ENCODE peak calls at places on chromosomes 12 and 14, in seven cellular contexts. One of them, this sample, is unnamed.

GRCh38 chr12:50246873-50247612 is 36.3 kb downstream of the LIMA1 start:
- DNase-seq in colonic mucosa: peak; percentile 92
- DNase-seq in IMR-90: peak; percentile 99
- DNase-seq in lung: peak; percentile 67
- DNase-seq in uterus: peak; percentile 72
- DNase-seq in endodermal cell: no peak
- DNase-seq in MM.1S: no peak
- DNase-seq in this sample: peak; percentile 66

GRCh38 chr14:71117839-71118743 is 210.8 kb downstream of the PCNX1 start:
- DNase-seq in colonic mucosa: peak; percentile 57
- DNase-seq in IMR-90: peak; percentile 78
- DNase-seq in lung: no peak
- DNase-seq in uterus: no peak
- DNase-seq in endodermal cell: no peak
- DNase-seq in MM.1S: no peak
- DNase-seq in this sample: no peak

GRCh38 chr12:67917811-67918210 is 71.4 kb upstream of the IFNG-AS1 start:
- DNase-seq in colonic mucosa: no peak
- DNase-seq in IMR-90: no peak
- DNase-seq in lung: no peak
- DNase-seq in uterus: no peak
- DNase-seq in endodermal cell: no peak
- DNase-seq in MM.1S: no peak
- DNase-seq in this sample: no peak

GRCh38 chr12:12681061-12681765 is 14.8 kb downstream of the GPR19 start:
- DNase-seq in colonic mucosa: no peak
- DNase-seq in IMR-90: no peak
- DNase-seq in lung: no peak
- DNase-seq in uterus: no peak
- DNase-seq in endodermal cell: no peak
- DNase-seq in MM.1S: no peak
- DNase-seq in this sample: no peak

GRCh38 chr14:81246561-81247270 is 26.0 kb upstream of the GTF2A1 start:
- DNase-seq in colonic mucosa: no peak
- DNase-seq in IMR-90: no peak
- DNase-seq in lung: no peak
- DNase-seq in uterus: no peak
- DNase-seq in endodermal cell: no peak
- DNase-seq in MM.1S: no peak
- DNase-seq in this sample: no peak

GRCh38 chr12:115338566-115339294 is 654.8 kb upstream of the TBX3 start:
- DNase-seq in colonic mucosa: no peak
- DNase-seq in IMR-90: no peak
- DNase-seq in lung: no peak
- DNase-seq in uterus: no peak
- DNase-seq in endodermal cell: peak; percentile 48
- DNase-seq in MM.1S: no peak
- DNase-seq in this sample: no peak

GRCh38 chr14:33668066-33668465 is 282.8 kb downstream of the EGLN3 start:
- DNase-seq in colonic mucosa: no peak
- DNase-seq in IMR-90: peak; percentile 11
- DNase-seq in lung: no peak
- DNase-seq in uterus: no peak
- DNase-seq in endodermal cell: no peak
- DNase-seq in MM.1S: no peak
- DNase-seq in this sample: no peak

GRCh38 chr12:64082866-64083268 is 139.2 kb downstream of the KICS2 start:
- DNase-seq in colonic mucosa: peak; percentile 55
- DNase-seq in IMR-90: no peak
- DNase-seq in lung: no peak
- DNase-seq in uterus: no peak
- DNase-seq in endodermal cell: no peak
- DNase-seq in MM.1S: no peak
- DNase-seq in this sample: peak; percentile 47

GRCh38 chr14:103086771-103087342 is 2.8 kb downstream of the LBHD2 start:
- DNase-seq in colonic mucosa: no peak
- DNase-seq in IMR-90: no peak
- DNase-seq in lung: no peak
- DNase-seq in uterus: no peak
- DNase-seq in endodermal cell: peak; percentile 31
- DNase-seq in MM.1S: no peak
- DNase-seq in this sample: no peak

GRCh38 chr14:26204362-26204953 is 393.4 kb downstream of the NOVA1 start:
- DNase-seq in colonic mucosa: no peak
- DNase-seq in IMR-90: no peak
- DNase-seq in lung: no peak
- DNase-seq in uterus: no peak
- DNase-seq in endodermal cell: no peak
- DNase-seq in MM.1S: no peak
- DNase-seq in this sample: no peak

GRCh38 chr12:65595016-65595560 is 229.2 kb upstream of the HMGA2 start:
- DNase-seq in colonic mucosa: no peak
- DNase-seq in IMR-90: no peak
- DNase-seq in lung: no peak
- DNase-seq in uterus: no peak
- DNase-seq in endodermal cell: peak; percentile 71
- DNase-seq in MM.1S: no peak
- DNase-seq in this sample: no peak

GRCh38 chr14:53715390-53715730 is 241.3 kb downstream of the BMP4 start:
- DNase-seq in colonic mucosa: no peak
- DNase-seq in IMR-90: peak; percentile 28
- DNase-seq in lung: no peak
- DNase-seq in uterus: no peak
- DNase-seq in endodermal cell: no peak
- DNase-seq in MM.1S: no peak
- DNase-seq in this sample: no peak

GRCh38 chr12:67740706-67741105 is 92.2 kb downstream of the DYRK2 start:
- DNase-seq in colonic mucosa: no peak
- DNase-seq in IMR-90: no peak
- DNase-seq in lung: no peak
- DNase-seq in uterus: no peak
- DNase-seq in endodermal cell: no peak
- DNase-seq in MM.1S: no peak
- DNase-seq in this sample: no peak

GRCh38 chr12:47207005-47207717 is 127.4 kb upstream of the AMIGO2 start:
- DNase-seq in colonic mucosa: peak; percentile 58
- DNase-seq in IMR-90: no peak
- DNase-seq in lung: peak; percentile 40
- DNase-seq in uterus: no peak
- DNase-seq in endodermal cell: no peak
- DNase-seq in MM.1S: peak; percentile 63
- DNase-seq in this sample: no peak

GRCh38 chr12:108321688-108322087 is 17.4 kb downstream of the CMKLR1 start:
- DNase-seq in colonic mucosa: no peak
- DNase-seq in IMR-90: no peak
- DNase-seq in lung: no peak
- DNase-seq in uterus: no peak
- DNase-seq in endodermal cell: peak; percentile 62
- DNase-seq in MM.1S: no peak
- DNase-seq in this sample: no peak

GRCh38 chr12:88251798-88252197 is 109.7 kb downstream of the TMTC3 start:
- DNase-seq in colonic mucosa: no peak
- DNase-seq in IMR-90: peak; percentile 12
- DNase-seq in lung: no peak
- DNase-seq in uterus: no peak
- DNase-seq in endodermal cell: no peak
- DNase-seq in MM.1S: no peak
- DNase-seq in this sample: no peak

GRCh38 chr12:52189376-52190174 is 2.2 kb downstream of the KRT80 start:
- DNase-seq in colonic mucosa: no peak
- DNase-seq in IMR-90: peak; percentile 38
- DNase-seq in lung: no peak
- DNase-seq in uterus: no peak
- DNase-seq in endodermal cell: no peak
- DNase-seq in MM.1S: no peak
- DNase-seq in this sample: no peak

GRCh38 chr12:120468846-120469449 is 600 bp downstream of the SRSF9 start:
- DNase-seq in colonic mucosa: peak; percentile 47
- DNase-seq in IMR-90: peak; percentile 10
- DNase-seq in lung: peak; percentile 38
- DNase-seq in uterus: peak; percentile 26
- DNase-seq in endodermal cell: no peak
- DNase-seq in MM.1S: no peak
- DNase-seq in this sample: peak; percentile 50

GRCh38 chr12:25853696-25854095 is 104.8 kb upstream of the RASSF8 start:
- DNase-seq in colonic mucosa: no peak
- DNase-seq in IMR-90: no peak
- DNase-seq in lung: no peak
- DNase-seq in uterus: no peak
- DNase-seq in endodermal cell: no peak
- DNase-seq in MM.1S: no peak
- DNase-seq in this sample: no peak

GRCh38 chr12:212799-213526 is 994 bp downstream of the SLC6A12 start:
- DNase-seq in colonic mucosa: peak; percentile 74
- DNase-seq in IMR-90: peak; percentile 6
- DNase-seq in lung: no peak
- DNase-seq in uterus: no peak
- DNase-seq in endodermal cell: no peak
- DNase-seq in MM.1S: no peak
- DNase-seq in this sample: no peak
- H3K27me3 ChIP-seq in colonic mucosa: peaks cover 5% of the 10 kb centered on the region
- H3K27me3 ChIP-seq in IMR-90: peaks cover 72% of the 10 kb centered on the region
- H3K27me3 ChIP-seq in lung: no peaks in the 10 kb centered on the region
- H3K27me3 ChIP-seq in uterus: no peaks in the 10 kb centered on the region
- H3K27me3 ChIP-seq in endodermal cell: peaks cover 55% of the 10 kb centered on the region
- H3K27me3 ChIP-seq in MM.1S: peaks cover 36% of the 10 kb centered on the region
- H3K27me3 ChIP-seq in this sample: no peaks in the 10 kb centered on the region

GRCh38 chr12:116691636-116692035 is 46.2 kb downstream of the SPRING1 start:
- DNase-seq in colonic mucosa: no peak
- DNase-seq in IMR-90: no peak
- DNase-seq in lung: no peak
- DNase-seq in uterus: no peak
- DNase-seq in endodermal cell: no peak
- DNase-seq in MM.1S: no peak
- DNase-seq in this sample: no peak

GRCh38 chr12:116691205-116691604 is 46.7 kb downstream of the SPRING1 start:
- DNase-seq in colonic mucosa: no peak
- DNase-seq in IMR-90: no peak
- DNase-seq in lung: no peak
- DNase-seq in uterus: no peak
- DNase-seq in endodermal cell: no peak
- DNase-seq in MM.1S: no peak
- DNase-seq in this sample: no peak

GRCh38 chr12:116693259-116694227 is 44.3 kb downstream of the SPRING1 start:
- DNase-seq in colonic mucosa: peak; percentile 68
- DNase-seq in IMR-90: no peak
- DNase-seq in lung: no peak
- DNase-seq in uterus: no peak
- DNase-seq in endodermal cell: peak; percentile 69
- DNase-seq in MM.1S: no peak
- DNase-seq in this sample: no peak

GRCh38 chr12:116694653-116695463 is 43.0 kb downstream of the SPRING1 start:
- DNase-seq in colonic mucosa: no peak
- DNase-seq in IMR-90: no peak
- DNase-seq in lung: no peak
- DNase-seq in uterus: no peak
- DNase-seq in endodermal cell: peak; percentile 70
- DNase-seq in MM.1S: no peak
- DNase-seq in this sample: no peak

GRCh38 chr12:116692605-116693004 is 45.3 kb downstream of the SPRING1 start:
- DNase-seq in colonic mucosa: no peak
- DNase-seq in IMR-90: no peak
- DNase-seq in lung: no peak
- DNase-seq in uterus: no peak
- DNase-seq in endodermal cell: no peak
- DNase-seq in MM.1S: no peak
- DNase-seq in this sample: no peak
- H3K4me3 ChIP-seq in colonic mucosa: no peak overlapping the region
- H3K4me3 ChIP-seq in IMR-90: no peak overlapping the region
- H3K4me3 ChIP-seq in lung: no peak overlapping the region
- H3K4me3 ChIP-seq in uterus: no peak overlapping the region
- H3K4me3 ChIP-seq in endodermal cell: no peak overlapping the region
- H3K4me3 ChIP-seq in MM.1S: no peak overlapping the region
- H3K4me3 ChIP-seq in this sample: no peak overlapping the region

GRCh38 chr12:5036031-5036430 is 7.6 kb upstream of the KCNA5 start:
- DNase-seq in colonic mucosa: no peak
- DNase-seq in IMR-90: no peak
- DNase-seq in lung: no peak
- DNase-seq in uterus: no peak
- DNase-seq in endodermal cell: no peak
- DNase-seq in MM.1S: no peak
- DNase-seq in this sample: no peak

GRCh38 chr12:5038781-5039311 is 4.8 kb upstream of the KCNA5 start:
- DNase-seq in colonic mucosa: no peak
- DNase-seq in IMR-90: no peak
- DNase-seq in lung: no peak
- DNase-seq in uterus: no peak
- DNase-seq in endodermal cell: no peak
- DNase-seq in MM.1S: no peak
- DNase-seq in this sample: no peak

GRCh38 chr12:5040368-5040767 is 3.3 kb upstream of the KCNA5 start:
- DNase-seq in colonic mucosa: no peak
- DNase-seq in IMR-90: no peak
- DNase-seq in lung: no peak
- DNase-seq in uterus: no peak
- DNase-seq in endodermal cell: no peak
- DNase-seq in MM.1S: no peak
- DNase-seq in this sample: no peak

GRCh38 chr12:5037795-5038357 is 5.8 kb upstream of the KCNA5 start:
- DNase-seq in colonic mucosa: no peak
- DNase-seq in IMR-90: no peak
- DNase-seq in lung: no peak
- DNase-seq in uterus: no peak
- DNase-seq in endodermal cell: no peak
- DNase-seq in MM.1S: no peak
- DNase-seq in this sample: no peak

GRCh38 chr12:5039815-5040214 is 3.9 kb upstream of the KCNA5 start:
- DNase-seq in colonic mucosa: no peak
- DNase-seq in IMR-90: no peak
- DNase-seq in lung: no peak
- DNase-seq in uterus: no peak
- DNase-seq in endodermal cell: no peak
- DNase-seq in MM.1S: no peak
- DNase-seq in this sample: no peak
- H3K27me3 ChIP-seq in colonic mucosa: peaks cover 10% of the 10 kb centered on the region
- H3K27me3 ChIP-seq in IMR-90: peaks cover 56% of the 10 kb centered on the region
- H3K27me3 ChIP-seq in lung: peaks cover 4% of the 10 kb centered on the region
- H3K27me3 ChIP-seq in uterus: no peaks in the 10 kb centered on the region
- H3K27me3 ChIP-seq in endodermal cell: peaks cover 61% of the 10 kb centered on the region
- H3K27me3 ChIP-seq in MM.1S: no peaks in the 10 kb centered on the region
- H3K27me3 ChIP-seq in this sample: peaks cover 21% of the 10 kb centered on the region

DNA sequence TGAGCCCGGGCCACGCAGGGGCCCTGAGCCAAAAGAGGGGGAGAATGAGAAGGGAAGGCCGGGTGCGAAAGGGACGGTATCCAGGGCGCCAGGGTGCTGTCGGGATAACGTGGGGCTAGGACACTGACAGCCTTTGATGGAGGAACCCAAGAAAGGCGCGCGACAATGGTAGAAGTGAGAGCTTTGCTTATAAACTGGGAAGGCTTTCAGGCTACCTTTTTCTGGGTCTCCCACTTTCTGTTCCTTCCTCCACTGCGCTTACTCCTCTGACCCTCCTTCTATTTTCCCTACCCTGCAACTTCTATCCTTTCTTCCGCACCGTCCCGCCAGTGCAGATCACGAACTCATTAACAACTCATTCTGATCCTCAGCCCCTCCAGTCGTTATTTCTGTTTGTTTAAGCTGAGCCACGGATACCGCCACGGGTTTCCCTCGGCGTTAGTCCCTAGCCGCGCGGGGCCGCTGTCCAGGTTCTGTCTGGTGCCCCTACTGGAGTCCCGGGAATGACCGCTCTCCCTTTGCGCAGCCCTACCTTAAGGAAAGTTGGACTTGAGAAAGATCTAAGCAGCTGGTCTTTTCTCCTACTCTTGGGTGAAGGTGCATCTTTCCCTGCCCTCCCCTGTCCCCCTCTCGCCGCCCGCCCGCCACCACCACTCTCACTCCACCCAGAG is 3.0 kb downstream of the SSTR1 start:
- DNase-seq in colonic mucosa: no peak
- DNase-seq in IMR-90: peak; percentile 70
- DNase-seq in lung: no peak
- DNase-seq in uterus: no peak
- DNase-seq in endodermal cell: peak; percentile 78
- DNase-seq in MM.1S: no peak
- DNase-seq in this sample: no peak
- H3K4me3 ChIP-seq in colonic mucosa: no peak overlapping the region
- H3K4me3 ChIP-seq in IMR-90: peak overlapping the region; percentile 61
- H3K4me3 ChIP-seq in lung: peak overlapping the region; percentile 46
- H3K4me3 ChIP-seq in uterus: peak overlapping the region; percentile 17
- H3K4me3 ChIP-seq in endodermal cell: peak overlapping the region; percentile 83
- H3K4me3 ChIP-seq in MM.1S: no peak overlapping the region
- H3K4me3 ChIP-seq in this sample: peak overlapping the region; percentile 31

This sample was measured in adrenal gland.